ENCODE peak calls at places on chromosomes 3 and 15, in five cellular contexts. D is IMR-90, U is OCI-LY7, W is cardiac muscle cell, X is gastrocnemius medialis. N is an unnamed sample.

GRCh38 chr3:64377942-64378341 is 152.7 kb upstream of the PRICKLE2 start:
- DNase-seq in D (no peak), U (no peak), W (no peak), X (no peak), N (no peak)

GRCh38 chr15:42591238-42591936 is 16.0 kb downstream of the STARD9 start:
- DNase-seq in D (peak; percentile 54), U (peak; percentile 43), W (no peak), X (no peak), N (no peak)

GRCh38 chr15:22956257-22956979 is 23.8 kb downstream of the CYFIP1 start:
- DNase-seq in D (no peak), U (no peak), W (no peak), X (no peak), N (no peak)

GRCh38 chr3:122563717-122564025 is 429 bp downstream of the PARP9 start:
- DNase-seq in D (no peak), U (peak; percentile 16), W (no peak), X (no peak), N (no peak)

GRCh38 chr15:74179101-74179841 is 5.8 kb downstream of the ISLR start:
- DNase-seq in D (peak; percentile 86), U (no peak), W (no peak), X (no peak), N (peak; percentile 77)

GRCh38 chr3:124770341-124771082 is 40.3 kb downstream of the UMPS start:
- DNase-seq in D (no peak), U (no peak), W (peak; percentile 91), X (no peak), N (no peak)

GRCh38 chr3:51338632-51339031 is 46.5 kb upstream of the MANF start:
- DNase-seq in D (no peak), U (no peak), W (no peak), X (no peak), N (no peak)

GRCh38 chr3:181327349-181327748 is 337.8 kb upstream of the DNAJC19 start:
- DNase-seq in D (no peak), U (no peak), W (no peak), X (no peak), N (no peak)

GRCh38 chr15:40062816-40063562 is 24.0 kb upstream of the SRP14 start:
- DNase-seq in D (no peak), U (no peak), W (no peak), X (no peak), N (no peak)

GRCh38 chr15:38671675-38672141 is 107.1 kb upstream of the RASGRP1 start:
- DNase-seq in D (peak; percentile 6), U (peak; percentile 27), W (no peak), X (no peak), N (no peak)

GRCh38 chr3:141368925-141369794 is 856 bp downstream of the ZBTB38 start:
- DNase-seq in D (peak; percentile 87), U (no peak), W (no peak), X (no peak), N (no peak)
- H3K9me3 ChIP-seq in D (no peaks in the 10 kb centered on the region), U (no peaks in the 10 kb centered on the region), W (no peaks in the 10 kb centered on the region), X (no peaks in the 10 kb centered on the region), N (no peaks in the 10 kb centered on the region)

GRCh38 chr3:100796556-100796955 is 87.3 kb downstream of the TFG start:
- DNase-seq in D (peak; percentile 47), U (peak; percentile 8), W (peak; percentile 9), X (no peak), N (no peak)
- H3K4me3 ChIP-seq in D (no peak overlapping the region), U (no peak overlapping the region), W (no peak overlapping the region), X (no peak overlapping the region), N (no peak overlapping the region)

GRCh38 chr15:58021332-58022230 is 43.9 kb downstream of the ALDH1A2 start:
- DNase-seq in D (no peak), U (no peak), W (no peak), X (no peak), N (no peak)

GRCh38 chr15:58026051-58026450 is 39.5 kb downstream of the ALDH1A2 start:
- DNase-seq in D (no peak), U (no peak), W (no peak), X (no peak), N (no peak)

GRCh38 chr15:58026552-58026951 is 39.0 kb downstream of the ALDH1A2 start:
- DNase-seq in D (no peak), U (no peak), W (no peak), X (no peak), N (no peak)
- H3K9me3 ChIP-seq in D (peaks cover 5% of the 10 kb centered on the region), U (peaks cover 11% of the 10 kb centered on the region), W (no peaks in the 10 kb centered on the region), X (no peaks in the 10 kb centered on the region), N (peaks cover 23% of the 10 kb centered on the region)

GRCh38 chr3:143507735-143508580 is 340.3 kb downstream of the SLC9A9 start:
- DNase-seq in D (peak; percentile 72), U (no peak), W (no peak), X (no peak), N (no peak)
- H3K4me3 ChIP-seq in D (no peak overlapping the region), U (no peak overlapping the region), W (no peak overlapping the region), X (no peak overlapping the region), N (no peak overlapping the region)